ENCODE peak calls at places on chromosome 7, in eight cellular contexts. U, H, X, G, R, I, M and W are unnamed samples.

GRCh38 chr7:157503229-157503628 is 166.4 kb downstream of the DNAJB6 start:
- DNase-seq in U (peak), H (no peak), X (no peak), G (peak), R (no peak), I (no peak), M (no peak), W (no peak)

GRCh38 chr7:117972606-117973005 is 99.4 kb upstream of the CTTNBP2 start:
- DNase-seq in U (no peak), H (no peak), X (no peak), G (no peak), R (no peak), I (no peak), M (no peak), W (no peak)

GRCh38 chr7:46752881-46753366 is 829.0 kb downstream of the TNS3 start:
- DNase-seq in U (no peak), H (no peak), X (no peak), G (no peak), R (peak), I (no peak), M (no peak), W (no peak)

GRCh38 chr7:29035044-29035740 is 77.1 kb upstream of the TRIL start:
- DNase-seq in U (no peak), H (no peak), X (no peak), G (no peak), R (peak), I (no peak), M (no peak), W (no peak)

GRCh38 chr7:39952378-39952777 is 2.3 kb downstream of the CDK13 start:
- DNase-seq in U (no peak), H (no peak), X (no peak), G (no peak), R (peak), I (no peak), M (no peak), W (no peak)

GRCh38 chr7:2041496-2042367 is 191.0 kb downstream of the MAD1L1 start:
- DNase-seq in U (peak), H (no peak), X (no peak), G (peak), R (no peak), I (no peak), M (no peak), W (peak)

GRCh38 chr7:45940939-45941338 is 19.9 kb upstream of the IGFBP3 start:
- DNase-seq in U (no peak), H (no peak), X (no peak), G (no peak), R (no peak), I (no peak), M (no peak), W (no peak)

GRCh38 chr7:25143763-25144162 is 18.7 kb upstream of the CYCS start:
- DNase-seq in U (no peak), H (no peak), X (no peak), G (no peak), R (no peak), I (no peak), M (no peak), W (no peak)

GRCh38 chr7:25842201-25842726 is 309.7 kb upstream of the NFE2L3 start:
- DNase-seq in U (no peak), H (no peak), X (no peak), G (no peak), R (no peak), I (no peak), M (no peak), W (no peak)

GRCh38 chr7:91293840-91294239 is 29.6 kb downstream of the FZD1 start:
- DNase-seq in U (no peak), H (no peak), X (no peak), G (no peak), R (no peak), I (no peak), M (no peak), W (no peak)

GRCh38 chr7:36653011-36653670 is 71.2 kb downstream of the AOAH start:
- DNase-seq in U (no peak), H (no peak), X (no peak), G (no peak), R (peak), I (no peak), M (no peak), W (no peak)

GRCh38 chr7:23490357-23491131 is 20.3 kb upstream of the IGF2BP3 start:
- DNase-seq in U (peak), H (peak), X (peak), G (peak), R (peak), I (no peak), M (no peak), W (no peak)